ENCODE peak calls at places on chromosomes 6 and 20, in seven cellular contexts. O is PC-3; C is GM19239; D is stimulated activated naive CD4-positive, alpha-beta T cell; X is dorsolateral prefrontal cortex; T is NCI-H774; Z is RKO. E is an unnamed sample.

GRCh38 chr20:36682311-36682710 is 36.3 kb upstream of the SLA2 start:
- DNase-seq in Z (no peak), O (no peak), D (no peak), C (no peak), T (no peak), X (no peak), E (no peak)

GRCh38 chr6:108876929-108877775 is 28.9 kb downstream of the ARMC2 start:
- DNase-seq in X (no peak), O (no peak), Z (no peak), D (no peak), T (no peak), C (no peak), E (no peak)

GRCh38 chr6:128899651-128900050 is 16.7 kb downstream of the LAMA2 start:
- DNase-seq in Z (no peak), T (no peak), X (no peak), O (no peak), D (no peak), C (no peak), E (no peak)

GRCh38 chr6:24923885-24924401 is 11.8 kb downstream of the RIPOR2 start:
- DNase-seq in C (no peak), T (no peak), Z (no peak), D (peak), X (no peak), O (no peak), E (no peak)

GRCh38 chr6:134746125-134746524 is 203.8 kb downstream of the ALDH8A1 start:
- DNase-seq in C (no peak), Z (no peak), O (no peak), X (no peak), T (no peak), D (no peak), E (no peak)

GRCh38 chr6:89862281-89862680 is 32.0 kb upstream of the GJA10 start:
- DNase-seq in T (no peak), X (no peak), O (no peak), Z (no peak), C (no peak), D (no peak), E (no peak)

GRCh38 chr20:7003598-7003997 is 236.1 kb downstream of the BMP2 start:
- DNase-seq in C (no peak), T (no peak), O (peak), X (no peak), D (no peak), Z (peak), E (no peak)

GRCh38 chr6:135251964-135252429 is 70.9 kb downstream of the MYB start:
- DNase-seq in C (no peak), O (peak), X (no peak), D (no peak), Z (no peak), T (no peak), E (no peak)

GRCh38 chr20:5400164-5400762 is 83.5 kb upstream of the PROKR2 start:
- DNase-seq in T (no peak), C (no peak), Z (peak), D (no peak), O (peak), X (no peak), E (no peak)

GRCh38 chr6:1957746-1958145 is 287.7 kb downstream of the GMDS start:
- DNase-seq in C (no peak), T (no peak), X (no peak), Z (no peak), O (no peak), D (no peak), E (no peak)

GRCh38 chr6:89371849-89372505 is 19.5 kb upstream of the UBE2J1 start:
- DNase-seq in D (peak), T (peak), O (peak), C (no peak), Z (peak), X (peak), E (no peak)

GRCh38 chr6:151121900-151122299 is 117.9 kb upstream of the AKAP12 start:
- DNase-seq in X (no peak), T (no peak), C (no peak), O (no peak), Z (no peak), D (no peak), E (no peak)

GRCh38 chr6:75813476-75814250 is 64.6 kb downstream of the MYO6 start:
- DNase-seq in X (no peak), Z (no peak), C (no peak), D (no peak), T (no peak), O (peak), E (no peak)

GRCh38 chr6:112218563-112218962 is 35.8 kb downstream of the LAMA4 start:
- DNase-seq in Z (no peak), X (no peak), O (no peak), C (no peak), D (no peak), T (no peak), E (no peak)

GRCh38 chr6:53441761-53442160 is 93.0 kb upstream of the ELOVL5 start:
- DNase-seq in X (no peak), O (no peak), T (no peak), Z (no peak), D (no peak), C (no peak), E (no peak)

GRCh38 chr20:20549699-20550098 is 162.7 kb downstream of the RALGAPA2 start:
- DNase-seq in D (no peak), X (no peak), C (no peak), Z (peak), O (peak), T (no peak), E (no peak)

GRCh38 chr6:55433446-55434130 is 106.3 kb downstream of the GFRAL start:
- DNase-seq in Z (peak), O (peak), C (no peak), X (no peak), T (no peak), D (no peak), E (no peak)

GRCh38 chr6:98844244-98845161 is 10.1 kb downstream of the POU3F2 start:
- DNase-seq in Z (no peak), O (no peak), T (no peak), D (no peak), X (no peak), C (no peak), E (no peak)